ENCODE peak calls at places on chromosomes 6 and 20, in seven cellular contexts. M is cardiac muscle cell, O is sigmoid colon, U is MM.1S, J is endothelial cell of umbilical vein, G is neuronal stem cell, F is transverse colon. P is an unnamed sample.

GRCh38 chr6:136922680-136922996 is 537 bp downstream of the SLC35D3 start:
- DNase-seq in M (no peak), O (no peak), U (no peak), J (no peak), G (no peak), F (no peak), P (no peak)

GRCh38 chr6:10658910-10659696 is 35.3 kb downstream of the C6orf52 start:
- DNase-seq in M (no peak), O (no peak), U (no peak), J (no peak), G (no peak), F (no peak), P (no peak)

GRCh38 chr6:140671926-140672325 is 1297.5 kb upstream of the CITED2 start:
- DNase-seq in M (no peak), O (no peak), U (no peak), J (peak), G (no peak), F (no peak), P (no peak)

GRCh38 chr6:57089265-57089664 is 723 bp upstream of the ZNF451 start:
- DNase-seq in M (no peak), O (no peak), U (no peak), J (no peak), G (no peak), F (no peak), P (no peak)

GRCh38 chr20:15252289-15252688 is 914.9 kb upstream of the FLRT3 start:
- DNase-seq in M (no peak), O (no peak), U (no peak), J (no peak), G (no peak), F (no peak), P (no peak)

GRCh38 chr6:104268389-104268788 is 591.3 kb downstream of the HACE1 start:
- DNase-seq in M (no peak), O (no peak), U (no peak), J (no peak), G (no peak), F (no peak), P (no peak)

GRCh38 chr6:66210964-66211363 is 503.9 kb upstream of the EYS start:
- DNase-seq in M (no peak), O (no peak), U (peak), J (no peak), G (no peak), F (no peak), P (no peak)

GRCh38 chr6:41336824-41337223 is 1.4 kb downstream of the NCR2 start:
- DNase-seq in M (no peak), O (no peak), U (no peak), J (no peak), G (no peak), F (no peak), P (no peak)

GRCh38 chr6:20028143-20028542 is 184.1 kb downstream of the MBOAT1 start:
- DNase-seq in M (no peak), O (no peak), U (no peak), J (no peak), G (no peak), F (no peak), P (no peak)

GRCh38 chr6:21664263-21665081 is 70.9 kb downstream of the SOX4 start:
- DNase-seq in M (peak), O (peak), U (no peak), J (peak), G (peak), F (peak), P (peak)

GRCh38 chr20:32457476-32457986 is 99.4 kb downstream of the ASXL1 start:
- DNase-seq in M (peak), O (peak), U (peak), J (peak), G (peak), F (no peak), P (peak)

GRCh38 chr6:56593801-56594318 is 48.8 kb downstream of the DST start:
- DNase-seq in M (peak), O (no peak), U (peak), J (no peak), G (no peak), F (no peak), P (no peak)

GRCh38 chr20:19583532-19584175 is 174.4 kb upstream of the RIN2 start:
- DNase-seq in M (peak), O (peak), U (peak), J (peak), G (peak), F (peak), P (peak)

GRCh38 chr20:36493801-36494114 is 47.6 kb upstream of the MYL9 start:
- DNase-seq in M (peak), O (peak), U (peak), J (no peak), G (no peak), F (peak), P (peak)

GRCh38 chr6:7471171-7471570 is 70.3 kb upstream of the DSP start:
- DNase-seq in M (no peak), O (no peak), U (no peak), J (no peak), G (no peak), F (no peak), P (no peak)

GRCh38 chr20:32460683-32461320 is 102.7 kb downstream of the ASXL1 start:
- DNase-seq in M (no peak), O (no peak), U (no peak), J (no peak), G (no peak), F (no peak), P (peak)

GRCh38 chr20:44586289-44586911 is 4.0 kb downstream of the PKIG start:
- DNase-seq in M (no peak), O (no peak), U (no peak), J (peak), G (no peak), F (peak), P (no peak)

GRCh38 chr20:25394276-25394675 is 3.6 kb upstream of the ABHD12 start:
- DNase-seq in M (no peak), O (no peak), U (no peak), J (peak), G (no peak), F (no peak), P (no peak)

GRCh38 chr6:143135326-143135725 is 74.6 kb downstream of the AIG1 start:
- DNase-seq in M (no peak), O (no peak), U (no peak), J (peak), G (no peak), F (no peak), P (no peak)

GRCh38 chr6:41781302-41781711 is 725 bp downstream of the PRICKLE4 start:
- DNase-seq in M (peak), O (no peak), U (no peak), J (no peak), G (no peak), F (peak), P (peak)

GRCh38 chr6:44712353-44713147 is 325.0 kb downstream of the CDC5L start:
- DNase-seq in M (peak), O (no peak), U (no peak), J (no peak), G (no peak), F (no peak), P (no peak)

GRCh38 chr20:47021850-47022249 is 127.2 kb downstream of the EYA2 start:
- DNase-seq in M (no peak), O (no peak), U (peak), J (no peak), G (no peak), F (no peak), P (no peak)

GRCh38 chr6:120899932-120900331 is 434.3 kb downstream of the TBC1D32 start:
- DNase-seq in M (no peak), O (no peak), U (no peak), J (no peak), G (no peak), F (no peak), P (no peak)

GRCh38 chr6:349491-349921 is 42.0 kb upstream of the IRF4 start:
- DNase-seq in M (no peak), O (no peak), U (no peak), J (no peak), G (no peak), F (no peak), P (no peak)

GRCh38 chr6:146543211-146543939 is at the start of gene RAB32:
- DNase-seq in M (peak), O (peak), U (peak), J (peak), G (peak), F (peak), P (peak)

GRCh38 chr6:90072501-90072900 is 178.2 kb downstream of the GJA10 start:
- DNase-seq in M (no peak), O (no peak), U (no peak), J (no peak), G (no peak), F (no peak), P (no peak)

GRCh38 chr6:55497694-55498093 is 81.3 kb downstream of the HMGCLL1 start:
- DNase-seq in M (no peak), O (no peak), U (no peak), J (no peak), G (no peak), F (no peak), P (no peak)

GRCh38 chr6:28907394-28907793 is 16.4 kb downstream of the TRIM27 start:
- DNase-seq in M (peak), O (no peak), U (no peak), J (no peak), G (no peak), F (no peak), P (no peak)

DNA sequence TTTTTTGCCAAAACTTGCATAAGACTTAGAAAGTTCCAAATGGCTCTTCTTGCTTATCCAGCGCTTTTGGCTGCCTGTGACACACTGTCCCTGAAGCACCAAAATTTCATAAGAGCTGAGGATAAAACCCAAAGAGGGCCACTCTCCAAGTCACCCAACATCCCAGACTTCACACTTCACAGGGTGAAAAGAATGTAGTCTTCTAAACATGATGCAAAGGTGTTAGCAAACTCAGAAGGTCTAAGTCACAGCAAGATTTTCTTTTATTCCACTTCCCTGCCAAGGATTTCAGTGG is 44.4 kb upstream of the CD93 start:
- DNase-seq in M (no peak), O (peak), U (no peak), J (no peak), G (no peak), F (no peak), P (no peak)
- H3K27ac ChIP-seq in M (no peak), O (no peak), U (no peak), J (no peak), G (no peak), F (peak), P (no peak)

GRCh38 chr6:139251377-139252017 is 40.3 kb downstream of the TXLNB start:
- DNase-seq in M (no peak), O (no peak), U (no peak), J (no peak), G (no peak), F (no peak), P (no peak)
- H3K27ac ChIP-seq in M (peak), O (peak), U (peak), J (no peak), G (no peak), F (peak), P (peak)

GRCh38 chr6:5786321-5787053 is 220.2 kb downstream of the NRN1 start:
- DNase-seq in M (peak), O (no peak), U (no peak), J (no peak), G (no peak), F (no peak), P (no peak)
- H3K27ac ChIP-seq in M (no peak), O (no peak), U (no peak), J (no peak), G (no peak), F (no peak), P (no peak)

GRCh38 chr6:109690373-109690739 is 646 bp downstream of the AK9 start:
- DNase-seq in M (no peak), O (peak), U (peak), J (no peak), G (peak), F (peak), P (peak)
- H3K27ac ChIP-seq in M (peak), O (peak), U (peak), J (peak), G (peak), F (peak), P (peak)

GRCh38 chr6:149035806-149036205 is 281.7 kb upstream of the TAB2 start:
- DNase-seq in M (no peak), O (no peak), U (no peak), J (no peak), G (no peak), F (no peak), P (no peak)
- H3K27ac ChIP-seq in M (no peak), O (no peak), U (no peak), J (no peak), G (peak), F (no peak), P (no peak)

GRCh38 chr6:84762220-84762940 is 2.0 kb downstream of the TBX18 start:
- DNase-seq in M (peak), O (no peak), U (no peak), J (peak), G (no peak), F (no peak), P (peak)
- H3K27ac ChIP-seq in M (no peak), O (peak), U (no peak), J (peak), G (no peak), F (peak), P (peak)

GRCh38 chr6:9039258-9039657 is 603.9 kb upstream of the SLC35B3 start:
- DNase-seq in M (no peak), O (no peak), U (no peak), J (no peak), G (no peak), F (no peak), P (no peak)

GRCh38 chr6:9040718-9041117 is 605.4 kb upstream of the SLC35B3 start:
- DNase-seq in M (no peak), O (no peak), U (no peak), J (no peak), G (no peak), F (no peak), P (no peak)

DNA sequence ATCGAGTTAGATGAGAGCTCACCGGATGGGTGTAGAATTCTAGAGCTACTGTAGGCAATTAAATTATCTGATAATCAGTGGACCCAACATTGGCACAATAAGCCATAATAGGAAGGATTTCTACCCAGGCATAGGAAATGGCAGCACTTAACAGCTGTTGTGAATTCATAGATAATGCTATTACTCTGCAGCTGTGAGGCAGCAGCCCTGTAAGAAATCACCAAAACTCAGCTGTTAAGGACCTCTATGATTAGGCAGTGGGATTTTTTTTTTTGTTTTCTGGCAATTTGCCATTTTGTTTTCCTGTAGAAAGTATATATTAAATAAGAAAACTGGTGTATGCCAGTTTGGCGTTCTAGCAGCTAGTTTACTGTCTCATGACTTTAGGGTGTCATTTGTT is 609.1 kb upstream of the SLC35B3 start:
- DNase-seq in M (no peak), O (no peak), U (no peak), J (no peak), G (no peak), F (no peak), P (no peak)
- H3K27ac ChIP-seq in M (no peak), O (no peak), U (no peak), J (no peak), G (no peak), F (no peak), P (no peak)

GRCh38 chr6:166733900-166734299 is 106.8 kb upstream of the RPS6KA2 start:
- DNase-seq in M (no peak), O (no peak), U (no peak), J (no peak), G (no peak), F (no peak), P (no peak)

GRCh38 chr6:166737231-166737630 is 110.2 kb upstream of the RPS6KA2 start:
- DNase-seq in M (no peak), O (no peak), U (no peak), J (peak), G (no peak), F (no peak), P (no peak)

GRCh38 chr6:166738361-166738760 is 111.3 kb upstream of the RPS6KA2 start:
- DNase-seq in M (no peak), O (no peak), U (no peak), J (no peak), G (no peak), F (no peak), P (no peak)

GRCh38 chr6:166738778-166739654 is 112.0 kb upstream of the RPS6KA2 start:
- DNase-seq in M (no peak), O (no peak), U (no peak), J (no peak), G (no peak), F (no peak), P (no peak)

GRCh38 chr6:166736606-166737005 is 109.6 kb upstream of the RPS6KA2 start:
- DNase-seq in M (peak), O (no peak), U (no peak), J (peak), G (no peak), F (no peak), P (no peak)
- H3K27ac ChIP-seq in M (no peak), O (no peak), U (no peak), J (peak), G (no peak), F (no peak), P (no peak)

GRCh38 chr20:2751868-2752630 is 48.4 kb downstream of the CPXM1 start:
- DNase-seq in M (peak), O (peak), U (peak), J (no peak), G (no peak), F (peak), P (peak)
- H3K27ac ChIP-seq in M (no peak), O (peak), U (no peak), J (no peak), G (no peak), F (peak), P (no peak)

P was measured in right cardiac atrium.